ENCODE peak calls at places on chromosomes 7 and 10, in seven cellular contexts. H is stimulated activated CD8-positive, alpha-beta memory T cell treated with anti-CD3 and anti-CD28 coated beads, Interleukin-12 subunit alpha, Interleukin-12 subunit beta, amount 100 ng/mL, for 1 hour; C is dermis blood vessel endothelial cell; K is NCI-H2081; Z is brain microvascular endothelial cell; O is H7; E is BE2C. W is an unnamed sample.

GRCh38 chr7:30423793-30424505 is 54.6 kb downstream of the NOD1 start:
- DNase-seq in H (no peak), C (no peak), K (no peak), Z (no peak), O (peak), E (no peak), W (no peak)

GRCh38 chr7:34596887-34597286 is 61.1 kb upstream of the NPSR1 start:
- DNase-seq in H (no peak), C (peak), K (peak), Z (peak), O (no peak), E (no peak), W (no peak)

GRCh38 chr10:86234102-86234501 is 132.5 kb downstream of the GRID1 start:
- DNase-seq in H (no peak), C (no peak), K (no peak), Z (no peak), O (no peak), E (no peak), W (no peak)

GRCh38 chr7:112411186-112411795 is 39.0 kb upstream of the IFRD1 start:
- DNase-seq in H (no peak), C (peak), K (peak), Z (no peak), O (no peak), E (peak), W (peak)

GRCh38 chr7:140689199-140690152 is 7.0 kb upstream of the NDUFB2 start:
- DNase-seq in H (no peak), C (no peak), K (no peak), Z (no peak), O (no peak), E (no peak), W (no peak)

GRCh38 chr7:27992092-27992491 is 188.5 kb downstream of the JAZF1 start:
- DNase-seq in H (no peak), C (no peak), K (no peak), Z (no peak), O (no peak), E (no peak), W (peak)

GRCh38 chr10:19819419-19820033 is 3.3 kb downstream of the PLXDC2 start:
- DNase-seq in H (no peak), C (peak), K (peak), Z (peak), O (peak), E (peak), W (no peak)

GRCh38 chr10:24912214-24912613 is 40.2 kb downstream of the PRTFDC1 start:
- DNase-seq in H (no peak), C (peak), K (no peak), Z (peak), O (no peak), E (no peak), W (no peak)

GRCh38 chr10:124267911-124268549 is 150.7 kb downstream of the OAT start:
- DNase-seq in H (no peak), C (no peak), K (no peak), Z (no peak), O (no peak), E (no peak), W (no peak)